ENCODE peak calls at places on chromosomes 6 and 20, in eight cellular contexts. B is pancreas, I is body of pancreas, V is cardiac muscle cell, Q is right lobe of liver, R is A549, L is right cardiac atrium, K is heart left ventricle. M is an unnamed sample. For H3K4me1, the result is how much of the 10 kb centered on the place peaks cover.

GRCh38 chr6:31847276-31847978 is 15.2 kb downstream of the NEU1 start:
- DNase-seq in B (no peak), I (no peak), V (no peak), Q (no peak), R (no peak), L (no peak), K (no peak), M (no peak)

GRCh38 chr6:24105146-24105545 is 20.9 kb upstream of the NRSN1 start:
- DNase-seq in B (no peak), I (no peak), V (no peak), Q (no peak), R (no peak), L (no peak), K (no peak), M (no peak)

GRCh38 chr6:124958759-124959354 is 3.4 kb upstream of the RNF217 start:
- DNase-seq in B (no peak), I (no peak), V (no peak), Q (no peak), R (no peak), L (no peak), K (no peak), M (no peak)

GRCh38 chr6:1395941-1396908 is 6.8 kb downstream of the FOXF2 start:
- DNase-seq in B (no peak), I (no peak), V (no peak), Q (no peak), R (no peak), L (no peak), K (no peak), M (no peak)

GRCh38 chr6:40568062-40568708 is 19.0 kb downstream of the LRFN2 start:
- DNase-seq in B (no peak), I (no peak), V (no peak), Q (no peak), R (no peak), L (no peak), K (no peak), M (no peak)

GRCh38 chr6:168180548-168181011 is 101.6 kb upstream of the FRMD1 start:
- DNase-seq in B (no peak), I (no peak), V (no peak), Q (no peak), R (no peak), L (no peak), K (no peak), M (no peak)

GRCh38 chr6:22250486-22250885 is 46.4 kb downstream of the PRL start:
- DNase-seq in B (no peak), I (no peak), V (no peak), Q (no peak), R (no peak), L (no peak), K (no peak), M (peak)

GRCh38 chr6:89471287-89471867 is 38.4 kb downstream of the ANKRD6 start:
- DNase-seq in B (no peak), I (no peak), V (peak), Q (no peak), R (no peak), L (no peak), K (no peak), M (no peak)

GRCh38 chr20:407097-407952 is 774 bp upstream of the RBCK1 start:
- DNase-seq in B (peak), I (peak), V (peak), Q (peak), R (peak), L (peak), K (peak), M (peak)

GRCh38 chr6:149075616-149076354 is 241.7 kb upstream of the TAB2 start:
- DNase-seq in B (no peak), I (no peak), V (no peak), Q (no peak), R (no peak), L (no peak), K (no peak), M (no peak)

GRCh38 chr6:24125980-24126379 is at the start of gene NRSN1:
- DNase-seq in B (peak), I (peak), V (peak), Q (no peak), R (no peak), L (no peak), K (no peak), M (no peak)

GRCh38 chr6:164216839-164217238 is 802.3 kb downstream of the QKI start:
- DNase-seq in B (no peak), I (no peak), V (no peak), Q (no peak), R (no peak), L (peak), K (peak), M (no peak)

GRCh38 chr20:18695175-18695574 is 107.3 kb downstream of the DTD1 start:
- DNase-seq in B (no peak), I (no peak), V (no peak), Q (no peak), R (no peak), L (no peak), K (no peak), M (no peak)

GRCh38 chr20:6827472-6827871 is 60.0 kb downstream of the BMP2 start:
- DNase-seq in B (no peak), I (no peak), V (no peak), Q (no peak), R (no peak), L (no peak), K (no peak), M (no peak)

GRCh38 chr6:106254636-106255035 is 70.9 kb downstream of the ATG5 start:
- DNase-seq in B (no peak), I (no peak), V (peak), Q (no peak), R (no peak), L (no peak), K (no peak), M (no peak)

GRCh38 chr6:140082867-140083297 is 708.4 kb upstream of the CITED2 start:
- DNase-seq in B (no peak), I (no peak), V (no peak), Q (no peak), R (no peak), L (no peak), K (no peak), M (no peak)

GRCh38 chr20:10761786-10762185 is 88.0 kb upstream of the JAG1 start:
- DNase-seq in B (no peak), I (peak), V (no peak), Q (no peak), R (peak), L (peak), K (peak), M (peak)

GRCh38 chr6:119467478-119468081 is 118.0 kb upstream of the MAN1A1 start:
- DNase-seq in B (no peak), I (no peak), V (no peak), Q (no peak), R (no peak), L (no peak), K (no peak), M (no peak)

GRCh38 chr6:3895303-3895635 is 46.1 kb downstream of the FAM50B start:
- DNase-seq in B (no peak), I (no peak), V (no peak), Q (no peak), R (no peak), L (no peak), K (no peak), M (no peak)

GRCh38 chr20:1816384-1817381 is 78.5 kb upstream of the SIRPA start:
- DNase-seq in B (no peak), I (no peak), V (no peak), Q (peak), R (peak), L (no peak), K (peak), M (no peak)

GRCh38 chr20:23060629-23061028 is 11.2 kb upstream of the THBD start:
- DNase-seq in B (no peak), I (no peak), V (no peak), Q (no peak), R (no peak), L (no peak), K (no peak), M (no peak)

DNA sequence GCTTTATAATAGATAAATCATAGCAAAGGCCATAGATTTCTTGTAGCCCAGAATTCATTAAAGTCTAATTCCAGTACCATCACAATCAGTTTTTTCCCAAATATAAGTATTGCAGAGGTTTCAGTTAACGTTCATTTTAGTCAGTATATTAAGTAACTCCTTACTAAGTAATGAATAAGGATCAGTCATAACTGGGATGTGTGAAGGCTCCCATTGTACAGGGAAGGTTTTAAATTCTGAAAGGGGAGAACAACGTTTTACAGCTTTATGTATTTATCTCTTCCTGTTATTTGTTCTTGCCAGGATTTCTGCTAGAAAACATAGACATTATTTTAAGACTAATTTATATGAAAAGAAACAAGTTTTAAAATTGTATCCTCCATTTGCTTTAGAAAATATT is 215.5 kb upstream of the LAMP5 start:
- DNase-seq in B (no peak), I (no peak), V (no peak), Q (no peak), R (no peak), L (no peak), K (no peak), M (no peak)
- H3K4me1 ChIP-seq in B (under half), I (under half), V (under half), Q (under half), R (half or more), L (under half), K (under half), M (under half)

DNA sequence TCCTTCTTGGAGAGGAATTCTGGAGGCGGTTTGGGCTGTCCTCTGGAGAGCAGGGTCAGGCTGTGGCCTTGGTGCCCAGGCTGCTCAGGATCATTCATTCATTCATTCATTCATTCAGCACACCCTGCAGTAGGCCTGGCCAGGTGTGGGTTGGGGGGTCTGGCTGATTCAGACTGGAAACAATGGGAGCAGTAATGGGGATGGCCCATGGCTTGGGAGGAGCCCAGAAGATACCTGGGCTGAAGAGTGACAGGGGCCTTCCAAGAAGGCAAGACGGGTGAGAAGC is 31.5 kb downstream of the TOX2 start:
- DNase-seq in B (no peak), I (no peak), V (no peak), Q (no peak), R (no peak), L (no peak), K (no peak), M (no peak)
- H3K4me1 ChIP-seq in B (under half), I (under half), V (under half), Q (under half), R (under half), L (under half), K (under half), M (under half)

DNA sequence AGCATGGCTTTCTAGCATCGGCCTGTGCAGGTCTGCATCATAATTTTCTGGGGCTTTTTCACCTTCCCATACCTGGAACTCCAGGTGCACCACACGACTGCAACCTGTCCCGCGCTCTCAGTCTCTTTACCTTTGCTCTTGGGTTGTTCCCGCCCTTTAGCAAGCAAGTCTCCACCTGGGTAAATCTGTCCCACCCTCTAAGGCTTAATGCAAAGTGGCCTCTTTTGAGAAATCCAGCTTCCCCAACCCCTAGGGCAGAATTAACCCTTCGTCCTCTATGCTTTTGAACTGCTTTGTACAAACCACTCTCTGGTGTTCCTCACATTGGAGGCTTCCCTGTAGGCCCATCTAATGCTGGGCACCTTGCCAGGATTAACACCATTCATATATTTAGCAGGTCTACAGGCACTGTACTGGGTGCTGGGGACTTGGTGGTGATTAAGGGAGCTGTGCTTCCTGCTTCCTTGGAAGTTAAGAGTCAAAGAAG is 2.8 kb downstream of the ITPR3 start:
- DNase-seq in B (no peak), I (no peak), V (no peak), Q (no peak), R (no peak), L (no peak), K (no peak), M (no peak)
- H3K4me1 ChIP-seq in B (under half), I (under half), V (under half), Q (under half), R (under half), L (under half), K (under half), M (under half)

GRCh38 chr6:42403415-42403814 is 48.3 kb downstream of the TRERF1 start:
- DNase-seq in B (no peak), I (no peak), V (no peak), Q (peak), R (no peak), L (no peak), K (no peak), M (no peak)
- H3K4me1 ChIP-seq in B (under half), I (under half), V (under half), Q (under half), R (under half), L (under half), K (under half), M (under half)

GRCh38 chr6:35047265-35048011 is 93.7 kb downstream of the TCP11 start:
- DNase-seq in B (no peak), I (no peak), V (no peak), Q (peak), R (no peak), L (no peak), K (no peak), M (peak)

GRCh38 chr6:35048631-35049083 is 92.5 kb downstream of the TCP11 start:
- DNase-seq in B (peak), I (no peak), V (peak), Q (no peak), R (no peak), L (peak), K (peak), M (peak)

GRCh38 chr6:35046862-35047261 is 94.3 kb downstream of the TCP11 start:
- DNase-seq in B (no peak), I (no peak), V (no peak), Q (no peak), R (no peak), L (no peak), K (no peak), M (no peak)

GRCh38 chr6:35049346-35049745 is 91.8 kb downstream of the TCP11 start:
- DNase-seq in B (no peak), I (no peak), V (no peak), Q (no peak), R (no peak), L (no peak), K (no peak), M (no peak)

DNA sequence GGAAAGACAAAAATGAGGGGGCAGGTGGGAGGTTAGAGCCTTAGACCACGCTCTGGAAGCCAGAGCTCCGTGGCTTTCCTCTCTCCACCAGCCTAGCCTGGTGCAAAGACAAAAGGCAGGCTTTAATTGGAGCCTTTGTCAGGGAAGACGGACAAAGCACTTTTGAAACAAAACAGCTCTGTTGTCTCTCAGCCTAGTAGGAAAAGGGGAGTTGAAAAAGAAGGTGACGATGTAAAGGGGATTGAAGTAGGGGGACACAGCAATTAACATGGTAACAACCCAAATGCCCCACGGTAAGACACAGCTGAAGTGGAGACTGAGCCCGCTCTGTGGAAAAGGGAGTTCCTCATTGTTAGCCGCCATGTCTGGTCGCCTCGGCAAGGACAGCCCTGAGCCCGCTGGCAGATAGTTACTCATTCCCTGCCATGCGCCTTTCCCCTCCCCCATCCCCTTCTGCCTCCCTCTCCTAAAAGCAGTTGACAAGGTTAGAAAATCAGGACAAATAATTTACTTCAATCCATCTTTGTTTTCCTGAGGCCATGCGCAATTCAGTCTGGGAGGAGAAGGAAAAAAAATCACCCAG is 93.0 kb downstream of the TCP11 start:
- DNase-seq in B (no peak), I (no peak), V (peak), Q (no peak), R (no peak), L (peak), K (peak), M (peak)
- H3K4me1 ChIP-seq in B (under half), I (half or more), V (under half), Q (under half), R (under half), L (under half), K (half or more), M (under half)

GRCh38 chr6:30159988-30160387 is 1.0 kb downstream of the TRIM10 start:
- DNase-seq in B (no peak), I (no peak), V (no peak), Q (no peak), R (no peak), L (no peak), K (no peak), M (no peak)

GRCh38 chr6:30160791-30161261 is at the start of gene TRIM10:
- DNase-seq in B (no peak), I (no peak), V (no peak), Q (no peak), R (no peak), L (no peak), K (no peak), M (no peak)

GRCh38 chr6:30158475-30159025 is 2.5 kb downstream of the TRIM10 start:
- DNase-seq in B (no peak), I (no peak), V (no peak), Q (no peak), R (no peak), L (no peak), K (no peak), M (no peak)

GRCh38 chr6:30162265-30163089 is 869 bp upstream of the TRIM15 start:
- DNase-seq in B (no peak), I (no peak), V (no peak), Q (no peak), R (no peak), L (no peak), K (no peak), M (no peak)

GRCh38 chr6:30160391-30160790 is 620 bp downstream of the TRIM10 start:
- DNase-seq in B (no peak), I (no peak), V (no peak), Q (no peak), R (no peak), L (no peak), K (no peak), M (no peak)
- H3K4me1 ChIP-seq in B (under half), I (under half), V (under half), Q (under half), R (under half), L (under half), K (under half), M (under half)

M was measured in SJCRH30.